ENCODE peak calls at places on chromosomes 13 and 19, in eight cellular contexts. M, J, G, N, C, D, F and X are unnamed samples.

GRCh38 chr19:39831679-39832078 is 2.3 kb downstream of the DYRK1B start:
- DNase-seq in M (no peak), J (no peak), G (no peak), N (no peak), C (peak), D (no peak), F (no peak), X (no peak)

GRCh38 chr13:19161308-19161707 is 20.3 kb downstream of the TUBA3C start:
- DNase-seq in M (no peak), J (no peak), G (no peak), N (no peak), C (no peak), D (no peak), F (no peak), X (no peak)

GRCh38 chr13:67078062-67078461 is 152.1 kb downstream of the PCDH9 start:
- DNase-seq in M (no peak), J (no peak), G (no peak), N (no peak), C (no peak), D (no peak), F (no peak), X (no peak)

GRCh38 chr19:5066768-5067167 is 97.9 kb downstream of the KDM4B start:
- DNase-seq in M (no peak), J (no peak), G (no peak), N (no peak), C (no peak), D (no peak), F (no peak), X (no peak)

GRCh38 chr19:12117203-12117970 is 22.8 kb downstream of the ZNF20 start:
- DNase-seq in M (no peak), J (no peak), G (no peak), N (no peak), C (no peak), D (no peak), F (no peak), X (no peak)

GRCh38 chr19:23986623-23987022 is 71.9 kb downstream of the ZNF726 start:
- DNase-seq in M (no peak), J (no peak), G (no peak), N (no peak), C (no peak), D (no peak), F (no peak), X (no peak)

GRCh38 chr19:18438331-18439024 is 545 bp upstream of the ISYNA1 start:
- DNase-seq in M (no peak), J (peak), G (no peak), N (no peak), C (peak), D (no peak), F (no peak), X (no peak)

GRCh38 chr19:17835182-17836006 is 12.4 kb downstream of the JAK3 start:
- DNase-seq in M (no peak), J (no peak), G (no peak), N (no peak), C (no peak), D (no peak), F (no peak), X (no peak)

GRCh38 chr19:2552859-2553258 is 76.9 kb downstream of the GADD45B start:
- DNase-seq in M (peak), J (no peak), G (peak), N (peak), C (peak), D (peak), F (no peak), X (no peak)

GRCh38 chr19:18933297-18933696 is 7.7 kb downstream of the HOMER3 start:
- DNase-seq in M (no peak), J (no peak), G (no peak), N (no peak), C (no peak), D (no peak), F (no peak), X (no peak)

GRCh38 chr19:47020132-47020805 is 632 bp downstream of the NPAS1 start:
- DNase-seq in M (no peak), J (no peak), G (no peak), N (no peak), C (no peak), D (no peak), F (no peak), X (no peak)

GRCh38 chr19:50819636-50820035 is 4.0 kb downstream of the KLK1 start:
- DNase-seq in M (no peak), J (no peak), G (no peak), N (no peak), C (no peak), D (no peak), F (no peak), X (no peak)

GRCh38 chr13:26509491-26509890 is 48.0 kb upstream of the WASF3 start:
- DNase-seq in M (no peak), J (no peak), G (no peak), N (no peak), C (no peak), D (no peak), F (no peak), X (no peak)

GRCh38 chr19:43439183-43440063 is 24.7 kb downstream of the TEX101 start:
- DNase-seq in M (peak), J (no peak), G (no peak), N (peak), C (no peak), D (no peak), F (peak), X (no peak)

GRCh38 chr13:31965361-31966066 is 66.1 kb upstream of the FRY start:
- DNase-seq in M (no peak), J (no peak), G (no peak), N (no peak), C (no peak), D (no peak), F (no peak), X (no peak)

GRCh38 chr13:24627864-24628418 is 52.3 kb upstream of the ATP12A start:
- DNase-seq in M (no peak), J (no peak), G (no peak), N (no peak), C (no peak), D (peak), F (no peak), X (no peak)

GRCh38 chr13:28034256-28034655 is 45.8 kb upstream of the URAD start:
- DNase-seq in M (no peak), J (no peak), G (no peak), N (no peak), C (no peak), D (no peak), F (no peak), X (no peak)